ENCODE peak calls at places on chromosome 4, in six cellular contexts. R, M, E, T, B and H are unnamed samples.

GRCh38 chr4:186326391-186326790 is 60.4 kb downstream of the F11 start:
- DNase-seq in M (no peak), B (no peak), T (no peak), R (no peak), E (no peak), H (no peak)

GRCh38 chr4:37604464-37604863 is 81.7 kb downstream of the RELL1 start:
- DNase-seq in M (no peak), B (no peak), T (no peak), E (no peak), R (no peak), H (no peak)

GRCh38 chr4:165328101-165328425 is 594 bp downstream of the MSMO1 start:
- DNase-seq in B (no peak), T (no peak), R (no peak), M (no peak), E (no peak), H (no peak)

GRCh38 chr4:106366026-106366425 is 2.6 kb downstream of the GIMD1 start:
- DNase-seq in B (no peak), T (no peak), R (no peak), M (no peak), E (no peak), H (no peak)

GRCh38 chr4:97845758-97846157 is 297.5 kb downstream of the STPG2 start:
- DNase-seq in M (no peak), B (no peak), T (no peak), E (no peak), R (no peak), H (peak)

GRCh38 chr4:89196745-89197144 is 85.4 kb downstream of the TIGD2 start:
- DNase-seq in T (no peak), R (no peak), E (no peak), M (no peak), B (no peak), H (peak)

GRCh38 chr4:80963051-80963450 is 67.5 kb upstream of the BMP3 start:
- DNase-seq in T (no peak), E (no peak), B (no peak), R (no peak), M (no peak), H (no peak)

GRCh38 chr4:61938250-61938846 is 738.2 kb downstream of the ADGRL3 start:
- DNase-seq in M (no peak), R (no peak), E (no peak), T (no peak), B (peak), H (peak)